ENCODE peak calls at places on chromosomes 6 and 20, in four cellular contexts. S is PC-9, D is ascending aorta, P is left ventricle myocardium inferior. O is an unnamed sample. For H3K36me3, the result is how much of the 10 kb centered on the place peaks cover.

GRCh38 chr20:47282864-47283263 is 73.6 kb downstream of the ZMYND8 start:
- DNase-seq in S (no peak), D (no peak), P (no peak), O (no peak)

GRCh38 chr20:53492212-53492611 is 101.4 kb downstream of the ZNF217 start:
- DNase-seq in P (no peak), S (no peak), D (no peak), O (no peak)

GRCh38 chr20:46022411-46023147 is 6.4 kb upstream of the SLC12A5 start:
- DNase-seq in P (peak), D (no peak), S (no peak), O (peak)

GRCh38 chr20:10637563-10637962 is 36.2 kb downstream of the JAG1 start:
- DNase-seq in S (no peak), P (no peak), D (no peak), O (no peak)

GRCh38 chr6:164296411-164296810 is 881.9 kb downstream of the QKI start:
- DNase-seq in D (no peak), S (no peak), P (no peak), O (no peak)

GRCh38 chr6:67411036-67411435 is 1224.0 kb upstream of the ADGRB3 start:
- DNase-seq in S (no peak), D (no peak), P (no peak), O (no peak)

GRCh38 chr6:104589940-104590339 is 269.8 kb downstream of the HACE1 start:
- DNase-seq in S (no peak), D (no peak), P (no peak), O (no peak)

GRCh38 chr6:93792751-93793150 is 373.4 kb upstream of the EPHA7 start:
- DNase-seq in S (no peak), D (no peak), P (no peak), O (no peak)

GRCh38 chr20:34922654-34923381 is 32.8 kb downstream of the GSS start:
- DNase-seq in P (no peak), S (peak), D (no peak), O (no peak)

GRCh38 chr6:70241031-70241430 is 61.9 kb downstream of the COL9A1 start:
- DNase-seq in D (no peak), P (no peak), S (no peak), O (no peak)

GRCh38 chr6:165002866-165003265 is 306.5 kb downstream of the C6orf118 start:
- DNase-seq in D (no peak), S (no peak), P (no peak), O (no peak)

GRCh38 chr6:43923376-43924221 is 153.6 kb downstream of the VEGFA start:
- DNase-seq in P (no peak), S (peak), D (no peak), O (no peak)

GRCh38 chr6:22658934-22659333 is 89.6 kb downstream of the HDGFL1 start:
- DNase-seq in D (no peak), P (no peak), S (no peak), O (no peak)

GRCh38 chr6:43876602-43877001 is 106.6 kb downstream of the VEGFA start:
- DNase-seq in S (no peak), D (no peak), P (no peak), O (no peak)

GRCh38 chr6:16059496-16059895 is 69.4 kb upstream of the MYLIP start:
- DNase-seq in S (no peak), D (no peak), P (no peak), O (no peak)

GRCh38 chr6:42690151-42690702 is 32.2 kb downstream of the PRPH2 start:
- DNase-seq in D (no peak), P (no peak), S (no peak), O (no peak)

GRCh38 chr6:53746442-53747103 is 48.2 kb upstream of the LRRC1 start:
- DNase-seq in D (no peak), S (peak), P (no peak), O (no peak)

GRCh38 chr6:134577998-134578397 is 260.1 kb upstream of the SGK1 start:
- DNase-seq in D (no peak), S (no peak), P (no peak), O (no peak)

GRCh38 chr6:30679765-30680535 is 6.5 kb downstream of the PPP1R18 start:
- DNase-seq in D (no peak), S (no peak), P (no peak), O (no peak)

GRCh38 chr20:51696304-51697118 is 71.7 kb downstream of the ATP9A start:
- DNase-seq in P (no peak), D (no peak), S (no peak), O (no peak)

GRCh38 chr20:51692806-51693400 is 75.3 kb downstream of the ATP9A start:
- DNase-seq in S (no peak), P (no peak), D (no peak), O (no peak)

GRCh38 chr20:51698252-51698651 is 69.9 kb downstream of the ATP9A start:
- DNase-seq in S (no peak), P (no peak), D (no peak), O (no peak)

GRCh38 chr20:51697119-51697826 is 70.9 kb downstream of the ATP9A start:
- DNase-seq in D (no peak), S (no peak), P (no peak), O (no peak)

DNA sequence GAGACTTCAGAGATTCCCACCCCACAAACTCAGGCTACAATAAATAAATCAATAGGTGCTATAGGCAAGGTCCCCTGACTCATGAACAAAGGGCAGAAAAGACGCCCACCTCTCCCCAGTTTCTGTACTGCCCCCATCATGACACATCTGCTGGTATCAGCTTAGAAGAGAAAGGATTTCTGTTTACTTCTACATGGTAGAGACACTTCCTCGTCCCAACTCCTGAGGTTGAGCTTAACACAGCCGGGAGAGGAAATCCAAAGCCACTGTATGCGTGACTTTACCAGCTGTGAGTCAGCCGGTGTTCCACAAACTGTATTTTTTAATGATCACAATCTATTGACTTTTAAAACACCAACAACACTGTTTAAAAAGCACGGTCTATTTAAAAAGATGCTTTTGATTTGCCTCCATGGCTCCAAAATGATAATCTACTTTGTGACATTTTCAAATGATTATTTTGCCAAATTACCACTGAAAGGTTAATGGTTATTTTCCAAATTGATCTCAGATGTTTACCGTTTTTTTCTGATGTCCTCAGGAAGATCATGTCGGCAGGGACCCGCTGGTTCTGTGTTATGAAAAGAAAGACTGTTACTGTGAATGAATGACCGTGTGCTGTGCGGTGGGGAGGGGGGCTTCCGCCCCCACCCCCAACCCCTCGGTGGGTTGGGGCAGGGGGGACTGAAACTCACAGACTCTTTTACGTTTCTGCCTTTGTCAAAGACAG is 72.5 kb downstream of the ATP9A start:
- DNase-seq in P (no peak), D (no peak), S (peak), O (no peak)
- H3K4me3 ChIP-seq in P (no peak), D (no peak), S (no peak), O (no peak)

GRCh38 chr6:111237757-111238260 is 150.5 kb downstream of the SLC16A10 start:
- DNase-seq in P (no peak), D (no peak), S (no peak), O (no peak)
- H3K36me3 ChIP-seq in P (under half), D (under half), S (under half), O (under half)

DNA sequence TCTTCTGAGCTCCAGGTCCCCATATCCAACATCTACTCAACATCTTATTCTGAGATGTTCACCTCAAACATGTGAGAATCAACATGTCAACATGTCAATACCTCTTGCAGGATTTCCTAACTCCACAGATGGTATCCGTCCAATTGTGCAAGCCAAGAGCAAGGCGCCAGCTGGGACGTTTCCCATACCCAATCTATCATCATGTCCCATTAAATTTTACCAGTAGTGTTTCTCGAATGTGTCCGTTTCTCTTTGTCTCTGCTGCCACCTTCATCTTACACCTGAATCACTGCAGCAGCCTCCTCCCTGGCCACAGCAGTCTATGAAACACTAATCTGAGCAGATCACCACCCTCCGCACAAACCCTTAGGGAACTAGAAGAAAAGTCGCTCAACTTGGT is 78.0 kb upstream of the RPS6KA2 start:
- DNase-seq in S (no peak), P (no peak), D (no peak), O (no peak)
- H3K4me3 ChIP-seq in S (no peak), P (no peak), D (no peak), O (no peak)

DNA sequence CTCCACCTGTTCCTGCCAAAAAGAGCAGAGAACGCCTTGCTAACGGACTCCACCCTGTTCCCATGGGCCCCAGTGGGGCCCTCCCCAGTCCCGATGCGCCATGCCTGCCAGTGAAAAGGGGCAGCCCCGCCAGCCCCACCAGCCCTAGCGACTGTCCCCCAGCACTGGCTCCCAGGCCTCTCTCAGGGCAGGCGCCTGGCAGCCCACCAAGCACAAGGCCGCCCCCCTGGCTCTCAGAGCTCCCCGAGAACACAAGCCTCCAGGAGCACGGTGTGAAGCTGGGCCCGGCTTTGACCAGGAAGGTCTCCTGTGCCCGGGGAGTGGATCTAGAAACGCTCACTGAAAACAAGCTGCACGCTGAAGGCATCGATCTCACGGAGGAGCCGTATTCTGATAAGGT is 201.8 kb downstream of the SASH1 start:
- DNase-seq in S (no peak), D (no peak), P (no peak), O (no peak)
- H3K36me3 ChIP-seq in S (under half), D (half or more), P (half or more), O (under half)

O was measured in GM06990.